ENCODE peak calls at places on chromosome 1, in six cellular contexts. W, V, X, B, D and U are unnamed samples.

GRCh38 chr1:3910769-3911520 is 10.9 kb upstream of the C1orf174 start:
- DNase-seq in W (no peak), V (peak), X (peak), B (peak), D (peak), U (peak)

GRCh38 chr1:222372221-222372620 is 175.7 kb downstream of the HHIPL2 start:
- DNase-seq in W (peak), V (no peak), X (peak), B (no peak), D (no peak), U (no peak)

GRCh38 chr1:234989479-234990327 is 138.9 kb downstream of the TOMM20 start:
- DNase-seq in W (no peak), V (no peak), X (no peak), B (no peak), D (no peak), U (peak)

GRCh38 chr1:104125226-104125625 is 375.5 kb downstream of the AMY1C start:
- DNase-seq in W (peak), V (no peak), X (peak), B (no peak), D (no peak), U (no peak)

GRCh38 chr1:180230791-180231505 is 884 bp downstream of the LHX4 start:
- DNase-seq in W (peak), V (no peak), X (peak), B (no peak), D (no peak), U (no peak)

GRCh38 chr1:31568895-31569655 is 7.2 kb upstream of the TINAGL1 start:
- DNase-seq in W (no peak), V (no peak), X (no peak), B (no peak), D (no peak), U (peak)

GRCh38 chr1:55057956-55058298 is 18.6 kb downstream of the PCSK9 start:
- DNase-seq in W (no peak), V (no peak), X (no peak), B (no peak), D (no peak), U (no peak)

GRCh38 chr1:169727307-169727706 is 6.6 kb downstream of the SELE start:
- DNase-seq in W (no peak), V (no peak), X (no peak), B (no peak), D (no peak), U (no peak)

GRCh38 chr1:53550201-53550741 is 91.1 kb downstream of the DMRTB1 start:
- DNase-seq in W (no peak), V (peak), X (peak), B (no peak), D (peak), U (peak)

GRCh38 chr1:3012511-3013291 is 8.6 kb upstream of the ACTRT2 start:
- DNase-seq in W (no peak), V (peak), X (no peak), B (no peak), D (peak), U (peak)

GRCh38 chr1:7983086-7983778 is 21.7 kb downstream of the PARK7 start:
- DNase-seq in W (no peak), V (no peak), X (no peak), B (no peak), D (no peak), U (no peak)

GRCh38 chr1:36081926-36082485 is 1.9 kb upstream of the TEKT2 start:
- DNase-seq in W (no peak), V (no peak), X (no peak), B (no peak), D (no peak), U (no peak)

GRCh38 chr1:33147997-33148314 is 33.9 kb downstream of the TRIM62 start:
- DNase-seq in W (peak), V (no peak), X (peak), B (no peak), D (no peak), U (no peak)

GRCh38 chr1:8448906-8449661 is 131.2 kb downstream of the SLC45A1 start:
- DNase-seq in W (no peak), V (no peak), X (peak), B (no peak), D (no peak), U (no peak)

GRCh38 chr1:203807211-203807610 is 11.8 kb downstream of the ZBED6 start:
- DNase-seq in W (peak), V (no peak), X (peak), B (no peak), D (no peak), U (no peak)

GRCh38 chr1:245875581-245876263 is 631.4 kb downstream of the SMYD3 start:
- DNase-seq in W (no peak), V (no peak), X (peak), B (no peak), D (no peak), U (no peak)